ENCODE peak calls at places on chromosomes 1 and 21, in five cellular contexts. One of them, this sample, is unnamed.
A peak's percentile ranks its signal among the peaks of the same experiment; 100 is the strongest.

GRCh38 chr1:83857108-83857507 is 141.8 kb downstream of the TTLL7 start:
- DNase-seq in esophagus muscularis mucosa: no peak
- DNase-seq in right atrium auricular region: no peak
- DNase-seq in fibroblast of lung: peak; percentile 24
- DNase-seq in astrocyte of the spinal cord: peak; percentile 31
- DNase-seq in this sample: peak; percentile 37

GRCh38 chr1:51506537-51506936 is 12.5 kb downstream of the EPS15 start:
- DNase-seq in esophagus muscularis mucosa: no peak
- DNase-seq in right atrium auricular region: no peak
- DNase-seq in fibroblast of lung: peak; percentile 92
- DNase-seq in astrocyte of the spinal cord: peak; percentile 90
- DNase-seq in this sample: peak; percentile 84

GRCh38 chr1:229815076-229815475 is 189.0 kb downstream of the URB2 start:
- DNase-seq in esophagus muscularis mucosa: no peak
- DNase-seq in right atrium auricular region: no peak
- DNase-seq in fibroblast of lung: no peak
- DNase-seq in astrocyte of the spinal cord: no peak
- DNase-seq in this sample: no peak

GRCh38 chr1:16371725-16372124 is 4.7 kb downstream of the SZRD1 start:
- DNase-seq in esophagus muscularis mucosa: no peak
- DNase-seq in right atrium auricular region: no peak
- DNase-seq in fibroblast of lung: peak; percentile 80
- DNase-seq in astrocyte of the spinal cord: peak; percentile 50
- DNase-seq in this sample: no peak

GRCh38 chr1:150981805-150982712 is at the start of gene ANXA9:
- DNase-seq in esophagus muscularis mucosa: no peak
- DNase-seq in right atrium auricular region: no peak
- DNase-seq in fibroblast of lung: no peak
- DNase-seq in astrocyte of the spinal cord: no peak
- DNase-seq in this sample: no peak

GRCh38 chr1:166627583-166627982 is 211.7 kb upstream of the POGK start:
- DNase-seq in esophagus muscularis mucosa: no peak
- DNase-seq in right atrium auricular region: no peak
- DNase-seq in fibroblast of lung: no peak
- DNase-seq in astrocyte of the spinal cord: no peak
- DNase-seq in this sample: no peak

GRCh38 chr1:171563675-171564074 is 58.4 kb upstream of the MYOCOS start:
- DNase-seq in esophagus muscularis mucosa: no peak
- DNase-seq in right atrium auricular region: no peak
- DNase-seq in fibroblast of lung: peak; percentile 84
- DNase-seq in astrocyte of the spinal cord: peak; percentile 18
- DNase-seq in this sample: no peak

GRCh38 chr1:161084205-161084988 is 5.0 kb downstream of the NECTIN4 start:
- DNase-seq in esophagus muscularis mucosa: no peak
- DNase-seq in right atrium auricular region: no peak
- DNase-seq in fibroblast of lung: peak; percentile 59
- DNase-seq in astrocyte of the spinal cord: peak; percentile 37
- DNase-seq in this sample: no peak

GRCh38 chr21:44349416-44349846 is 4.0 kb upstream of the TRPM2 start:
- DNase-seq in esophagus muscularis mucosa: no peak
- DNase-seq in right atrium auricular region: no peak
- DNase-seq in fibroblast of lung: no peak
- DNase-seq in astrocyte of the spinal cord: no peak
- DNase-seq in this sample: no peak

DNA sequence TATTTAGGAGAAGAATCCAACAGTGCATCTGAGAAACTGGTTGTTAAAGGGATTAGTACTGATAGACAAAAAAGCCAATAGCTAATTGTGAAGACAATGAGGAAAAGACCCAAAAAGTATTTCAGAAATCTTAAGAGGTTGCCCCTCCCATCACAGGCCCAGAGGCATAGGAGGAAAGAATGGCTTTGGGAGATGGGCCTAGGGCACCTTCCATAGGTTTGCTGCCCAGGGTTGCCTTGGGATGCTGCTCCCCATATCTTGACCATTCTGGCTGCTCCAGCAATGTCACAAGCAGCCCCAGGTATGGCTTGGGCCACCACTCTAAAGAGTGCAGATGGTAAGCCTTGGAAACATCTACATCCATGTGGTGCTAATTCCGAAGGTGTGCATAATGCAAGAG is 68.7 kb upstream of the CD5L start:
- DNase-seq in esophagus muscularis mucosa: no peak
- DNase-seq in right atrium auricular region: no peak
- DNase-seq in fibroblast of lung: no peak
- DNase-seq in astrocyte of the spinal cord: no peak
- DNase-seq in this sample: no peak
- H3K4me3 ChIP-seq in esophagus muscularis mucosa: no peak overlapping the region
- H3K4me3 ChIP-seq in right atrium auricular region: no peak overlapping the region
- H3K4me3 ChIP-seq in fibroblast of lung: no peak overlapping the region
- H3K4me3 ChIP-seq in astrocyte of the spinal cord: no peak overlapping the region
- H3K4me3 ChIP-seq in this sample: no peak overlapping the region

GRCh38 chr1:214287884-214288283 is 6.9 kb downstream of the SMYD2 start:
- DNase-seq in esophagus muscularis mucosa: no peak
- DNase-seq in right atrium auricular region: no peak
- DNase-seq in fibroblast of lung: no peak
- DNase-seq in astrocyte of the spinal cord: no peak
- DNase-seq in this sample: no peak

GRCh38 chr1:214290399-214291037 is 9.6 kb downstream of the SMYD2 start:
- DNase-seq in esophagus muscularis mucosa: no peak
- DNase-seq in right atrium auricular region: no peak
- DNase-seq in fibroblast of lung: no peak
- DNase-seq in astrocyte of the spinal cord: no peak
- DNase-seq in this sample: no peak

GRCh38 chr1:214285622-214286440 is 4.9 kb downstream of the SMYD2 start:
- DNase-seq in esophagus muscularis mucosa: no peak
- DNase-seq in right atrium auricular region: no peak
- DNase-seq in fibroblast of lung: no peak
- DNase-seq in astrocyte of the spinal cord: no peak
- DNase-seq in this sample: no peak

GRCh38 chr1:214292317-214292716 is 11.4 kb downstream of the SMYD2 start:
- DNase-seq in esophagus muscularis mucosa: no peak
- DNase-seq in right atrium auricular region: no peak
- DNase-seq in fibroblast of lung: no peak
- DNase-seq in astrocyte of the spinal cord: no peak
- DNase-seq in this sample: no peak

DNA sequence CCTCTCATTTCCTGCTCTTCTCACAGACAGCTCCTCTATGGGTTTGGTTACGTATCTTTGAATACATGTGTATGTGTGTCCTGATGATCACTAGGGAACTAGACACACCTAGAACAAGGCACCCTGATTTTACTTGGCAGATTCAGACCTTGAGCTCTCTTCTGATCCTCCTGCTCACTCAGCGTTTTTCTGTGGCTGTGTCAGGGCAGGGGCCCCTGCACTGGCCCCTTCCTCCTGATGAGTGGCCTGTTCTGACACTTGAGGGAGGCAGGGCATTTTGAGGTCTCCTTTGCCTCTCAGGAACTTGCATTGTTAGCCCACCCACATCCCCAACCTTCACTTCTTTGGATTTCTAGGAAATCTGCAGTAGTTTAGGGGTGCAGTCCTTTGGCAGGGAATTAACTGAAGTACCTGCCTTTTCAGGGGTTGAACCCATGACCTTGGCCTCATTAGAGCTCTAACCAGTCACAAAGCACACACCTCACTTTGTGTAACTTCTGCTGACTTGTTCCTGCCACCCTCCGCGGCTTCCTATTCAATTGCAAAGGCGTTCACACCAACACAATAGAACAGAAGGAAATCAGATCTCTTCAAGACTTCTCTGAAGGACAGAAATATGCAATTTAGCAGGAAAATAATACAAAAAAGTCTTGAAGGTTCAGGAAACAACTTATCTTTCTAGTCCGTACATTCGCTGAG is 8.8 kb downstream of the SMYD2 start:
- DNase-seq in esophagus muscularis mucosa: no peak
- DNase-seq in right atrium auricular region: no peak
- DNase-seq in fibroblast of lung: no peak
- DNase-seq in astrocyte of the spinal cord: no peak
- DNase-seq in this sample: no peak
- H3K4me3 ChIP-seq in esophagus muscularis mucosa: no peak overlapping the region
- H3K4me3 ChIP-seq in right atrium auricular region: no peak overlapping the region
- H3K4me3 ChIP-seq in fibroblast of lung: no peak overlapping the region
- H3K4me3 ChIP-seq in astrocyte of the spinal cord: no peak overlapping the region
- H3K4me3 ChIP-seq in this sample: no peak overlapping the region

DNA sequence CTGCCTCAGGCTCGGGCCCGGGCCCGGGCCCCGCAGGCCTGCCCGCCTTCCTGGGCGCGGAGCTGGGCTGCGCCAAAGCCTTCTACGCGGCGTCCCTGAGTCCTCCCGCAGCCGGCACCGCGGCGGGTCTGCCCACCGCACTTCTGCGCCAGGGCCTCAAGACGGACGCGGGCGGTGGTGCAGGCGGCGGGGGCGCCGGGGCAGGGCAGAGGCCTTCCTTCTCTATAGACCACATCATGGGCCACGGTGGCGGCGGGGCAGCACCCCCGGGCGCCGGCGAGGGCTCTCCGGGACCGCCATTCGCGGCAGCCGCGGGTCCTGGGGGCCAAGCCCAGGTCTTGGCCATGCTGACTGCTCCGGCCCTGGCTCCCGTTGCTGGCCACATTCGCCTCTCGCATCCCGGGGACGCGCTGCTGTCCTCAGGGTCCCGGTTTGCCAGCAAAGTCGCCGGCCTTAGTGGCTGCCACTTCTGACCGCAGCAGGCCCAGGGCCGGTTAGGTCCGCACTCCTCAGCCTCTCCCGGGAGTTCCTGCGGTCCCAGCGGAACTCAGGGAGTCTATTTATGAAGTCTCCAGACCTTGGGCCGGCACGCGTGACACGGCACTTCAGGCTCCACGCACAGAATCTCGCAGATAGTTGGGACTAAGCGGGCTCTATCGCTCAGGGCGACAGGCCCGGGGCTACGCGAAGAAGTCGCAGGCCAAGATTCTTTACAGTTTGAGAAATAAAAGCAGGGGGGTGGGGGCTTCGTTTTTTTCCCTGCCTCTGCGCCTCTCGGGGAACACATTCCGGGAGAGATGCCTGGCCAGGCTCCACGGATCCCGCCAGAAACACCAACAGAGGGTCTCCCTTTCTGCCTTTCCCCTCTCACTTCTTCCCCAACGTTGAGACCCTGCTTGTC is 1.6 kb downstream of the FOXD2 start:
- DNase-seq in esophagus muscularis mucosa: no peak
- DNase-seq in right atrium auricular region: no peak
- DNase-seq in fibroblast of lung: no peak
- DNase-seq in astrocyte of the spinal cord: no peak
- DNase-seq in this sample: no peak
- H3K4me3 ChIP-seq in esophagus muscularis mucosa: peak overlapping the region; percentile 66
- H3K4me3 ChIP-seq in right atrium auricular region: peak overlapping the region; percentile 68
- H3K4me3 ChIP-seq in fibroblast of lung: no peak overlapping the region
- H3K4me3 ChIP-seq in astrocyte of the spinal cord: peak overlapping the region; percentile 16
- H3K4me3 ChIP-seq in this sample: no peak overlapping the region

DNA sequence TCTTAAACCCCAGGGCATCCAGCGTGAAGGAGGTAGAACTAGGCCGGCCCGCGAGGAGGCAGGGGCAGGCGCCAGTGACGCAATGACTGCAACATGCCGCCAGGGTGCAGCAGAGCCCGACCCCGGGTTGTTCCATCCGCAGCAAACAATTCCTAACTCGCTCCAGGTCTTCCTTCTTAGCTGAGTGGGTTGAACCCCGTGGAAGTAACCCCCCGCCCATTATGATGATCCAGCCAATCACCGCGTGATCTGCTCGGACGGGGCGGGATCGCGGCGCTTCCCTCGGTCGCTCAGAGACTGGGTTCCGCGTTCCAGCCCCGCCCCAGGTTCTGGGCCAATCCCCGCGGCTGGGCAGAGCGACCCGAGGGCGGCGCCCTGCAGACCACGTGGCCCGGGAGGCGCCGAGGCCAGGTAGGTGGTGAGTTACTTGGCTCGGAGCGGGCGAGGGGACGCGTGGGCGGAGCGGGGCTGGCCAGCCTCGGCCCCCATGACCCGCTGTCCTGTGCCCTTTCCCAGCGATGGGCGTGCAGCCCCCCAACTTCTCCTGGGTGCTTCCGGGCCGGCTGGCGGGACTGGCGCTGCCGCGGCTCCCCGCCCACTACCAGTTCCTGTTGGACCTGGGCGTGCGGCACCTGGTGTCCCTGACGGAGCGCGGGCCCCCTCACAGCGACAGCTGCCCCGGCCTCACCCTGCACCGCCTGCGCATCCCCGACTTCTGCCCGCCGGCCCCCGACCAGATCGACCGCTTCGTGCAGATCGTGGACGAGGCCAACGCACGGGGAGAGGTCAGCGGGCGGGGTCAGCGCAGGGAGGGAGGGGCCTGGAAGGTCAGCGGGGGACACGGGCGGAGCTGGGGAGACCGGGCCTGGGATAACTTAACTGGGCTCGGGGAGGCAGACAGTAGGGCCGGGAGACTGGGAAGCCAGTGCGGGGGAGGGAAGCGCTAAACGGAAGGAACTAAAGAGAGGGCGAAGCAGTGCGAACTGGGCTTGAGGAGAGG is at the start of gene DUSP23:
- DNase-seq in esophagus muscularis mucosa: peak; percentile 100
- DNase-seq in right atrium auricular region: peak; percentile 98
- DNase-seq in fibroblast of lung: peak; percentile 97
- DNase-seq in astrocyte of the spinal cord: peak; percentile 99
- DNase-seq in this sample: peak; percentile 94
- H3K4me3 ChIP-seq in esophagus muscularis mucosa: peak within 1 kb of the TSS; percentile 72
- H3K4me3 ChIP-seq in right atrium auricular region: peak within 1 kb of the TSS; percentile 98
- H3K4me3 ChIP-seq in fibroblast of lung: peak within 1 kb of the TSS; percentile 83
- H3K4me3 ChIP-seq in astrocyte of the spinal cord: peak within 1 kb of the TSS; percentile 59
- H3K4me3 ChIP-seq in this sample: peak within 1 kb of the TSS; percentile 65

DNA sequence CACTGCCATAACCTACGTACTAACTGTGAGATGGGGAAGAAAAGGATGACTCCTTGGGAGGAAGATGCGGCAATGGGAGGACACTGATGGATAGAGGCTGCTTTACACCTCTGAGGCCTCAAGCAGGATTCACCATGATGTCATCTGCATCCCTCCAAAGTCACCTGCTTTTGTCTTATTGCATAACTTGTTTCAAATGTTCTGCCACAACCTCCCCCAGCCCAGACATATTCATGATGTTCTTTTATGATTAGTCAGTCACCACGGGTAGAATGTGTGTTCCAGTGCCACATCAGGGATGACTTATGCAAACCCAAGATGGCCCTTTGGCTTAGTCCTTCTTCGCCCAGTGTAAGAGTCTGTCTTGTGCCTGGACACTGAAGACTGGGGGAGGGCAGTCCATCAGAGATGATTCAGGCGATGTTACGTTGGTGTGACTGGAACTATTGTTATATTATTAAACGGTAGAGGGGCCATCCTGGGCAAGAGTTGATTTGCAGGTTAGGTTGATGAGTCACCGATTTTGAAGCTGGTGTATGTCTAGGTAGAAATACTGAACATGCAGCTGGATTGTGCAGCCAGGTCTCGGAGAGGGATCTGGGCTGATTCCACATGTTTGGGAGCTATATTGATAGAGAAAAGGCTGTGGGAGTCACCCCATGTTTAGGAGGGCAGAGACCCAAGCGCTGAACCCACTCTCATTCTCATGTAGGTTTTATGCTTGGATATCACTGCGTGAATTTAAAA is 32.6 kb downstream of the RYR2 start:
- DNase-seq in esophagus muscularis mucosa: peak; percentile 64
- DNase-seq in right atrium auricular region: no peak
- DNase-seq in fibroblast of lung: no peak
- DNase-seq in astrocyte of the spinal cord: no peak
- DNase-seq in this sample: no peak
- H3K4me3 ChIP-seq in esophagus muscularis mucosa: no peak overlapping the region
- H3K4me3 ChIP-seq in right atrium auricular region: no peak overlapping the region
- H3K4me3 ChIP-seq in fibroblast of lung: no peak overlapping the region
- H3K4me3 ChIP-seq in astrocyte of the spinal cord: no peak overlapping the region
- H3K4me3 ChIP-seq in this sample: no peak overlapping the region